ENCODE peak calls at places on chromosomes 4 and X, in eight cellular contexts. One of them, this sample, is unnamed.

GRCh38 chrX:149493567-149494562 is 11.2 kb downstream of the IDS start:
- DNase-seq in A549: peak; percentile 23
- DNase-seq in left ventricle myocardium inferior: peak; percentile 37
- DNase-seq in pancreas: no peak
- DNase-seq in thoracic aorta: no peak
- DNase-seq in adipocyte: no peak
- DNase-seq in fibroblast of lung: no peak
- DNase-seq in right cardiac atrium: peak; percentile 28
- DNase-seq in this sample: no peak

GRCh38 chrX:1593286-1594271 is 2.2 kb downstream of the AKAP17A start:
- DNase-seq in A549: no peak
- DNase-seq in adipocyte: peak; percentile 13
- DNase-seq in left ventricle myocardium inferior: no peak
- DNase-seq in thoracic aorta: no peak
- DNase-seq in pancreas: peak; percentile 56
- DNase-seq in fibroblast of lung: no peak
- DNase-seq in right cardiac atrium: no peak
- DNase-seq in this sample: no peak

GRCh38 chr4:183407635-183408463 is 36.6 kb upstream of the CDKN2AIP start:
- DNase-seq in right cardiac atrium: no peak
- DNase-seq in A549: no peak
- DNase-seq in thoracic aorta: no peak
- DNase-seq in pancreas: no peak
- DNase-seq in fibroblast of lung: no peak
- DNase-seq in adipocyte: no peak
- DNase-seq in left ventricle myocardium inferior: no peak
- DNase-seq in this sample: no peak

GRCh38 chrX:16239211-16239610 is 71.9 kb downstream of the MAGEB17 start:
- DNase-seq in left ventricle myocardium inferior: no peak
- DNase-seq in thoracic aorta: no peak
- DNase-seq in fibroblast of lung: peak; percentile 61
- DNase-seq in A549: peak; percentile 29
- DNase-seq in pancreas: no peak
- DNase-seq in adipocyte: peak; percentile 31
- DNase-seq in right cardiac atrium: no peak
- DNase-seq in this sample: peak; percentile 52

GRCh38 chr4:47717173-47717572 is 120.7 kb downstream of the CORIN start:
- DNase-seq in A549: no peak
- DNase-seq in pancreas: no peak
- DNase-seq in left ventricle myocardium inferior: no peak
- DNase-seq in right cardiac atrium: no peak
- DNase-seq in adipocyte: no peak
- DNase-seq in fibroblast of lung: no peak
- DNase-seq in thoracic aorta: no peak
- DNase-seq in this sample: no peak

GRCh38 chr4:146175541-146176453 is at the start of gene LSM6:
- DNase-seq in A549: peak; percentile 81
- DNase-seq in fibroblast of lung: peak; percentile 90
- DNase-seq in left ventricle myocardium inferior: peak; percentile 91
- DNase-seq in adipocyte: peak; percentile 94
- DNase-seq in right cardiac atrium: peak; percentile 89
- DNase-seq in pancreas: peak; percentile 93
- DNase-seq in thoracic aorta: peak; percentile 20
- DNase-seq in this sample: peak; percentile 84

GRCh38 chrX:68396953-68397352 is 36.3 kb downstream of the OPHN1 start:
- DNase-seq in right cardiac atrium: peak; percentile 16
- DNase-seq in thoracic aorta: no peak
- DNase-seq in A549: no peak
- DNase-seq in left ventricle myocardium inferior: peak; percentile 17
- DNase-seq in adipocyte: peak; percentile 42
- DNase-seq in fibroblast of lung: peak; percentile 48
- DNase-seq in pancreas: no peak
- DNase-seq in this sample: no peak

GRCh38 chr4:78749972-78750727 is 26.0 kb upstream of the BMP2K start:
- DNase-seq in A549: no peak
- DNase-seq in fibroblast of lung: no peak
- DNase-seq in adipocyte: peak; percentile 4
- DNase-seq in right cardiac atrium: no peak
- DNase-seq in left ventricle myocardium inferior: no peak
- DNase-seq in pancreas: no peak
- DNase-seq in thoracic aorta: no peak
- DNase-seq in this sample: no peak

GRCh38 chrX:88886908-88887307 is 139.9 kb downstream of the CPXCR1 start:
- DNase-seq in thoracic aorta: no peak
- DNase-seq in A549: peak; percentile 38
- DNase-seq in left ventricle myocardium inferior: no peak
- DNase-seq in pancreas: no peak
- DNase-seq in right cardiac atrium: no peak
- DNase-seq in adipocyte: no peak
- DNase-seq in fibroblast of lung: no peak
- DNase-seq in this sample: no peak

GRCh38 chrX:66110112-66110511 is 53.9 kb upstream of the HEPH start:
- DNase-seq in A549: peak; percentile 9
- DNase-seq in right cardiac atrium: no peak
- DNase-seq in fibroblast of lung: peak; percentile 4
- DNase-seq in pancreas: no peak
- DNase-seq in adipocyte: peak; percentile 22
- DNase-seq in left ventricle myocardium inferior: no peak
- DNase-seq in thoracic aorta: no peak
- DNase-seq in this sample: no peak

DNA sequence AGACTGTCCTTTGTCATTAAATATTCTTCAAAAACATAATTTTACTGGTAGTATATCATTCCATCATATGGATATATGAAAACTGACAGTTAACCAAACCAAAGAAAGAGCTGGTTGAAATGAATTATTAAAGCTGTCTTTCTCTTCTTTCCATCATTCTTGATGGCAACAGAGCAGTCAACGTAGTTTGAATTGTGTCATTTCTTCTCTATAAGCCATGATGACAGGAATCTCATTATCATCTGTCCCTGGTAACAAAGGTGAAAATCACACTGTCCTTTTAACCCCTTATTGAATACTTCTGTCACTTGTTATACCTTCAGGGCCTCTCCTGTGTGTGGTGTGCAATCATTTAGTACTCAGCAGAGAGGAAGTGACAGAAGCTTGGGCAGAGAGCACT is 197.0 kb upstream of the SLITRK2 start:
- DNase-seq in left ventricle myocardium inferior: no peak
- DNase-seq in fibroblast of lung: no peak
- DNase-seq in right cardiac atrium: no peak
- DNase-seq in pancreas: no peak
- DNase-seq in A549: no peak
- DNase-seq in adipocyte: no peak
- DNase-seq in thoracic aorta: no peak
- DNase-seq in this sample: no peak
- H3K9me3 ChIP-seq in left ventricle myocardium inferior: no peaks in the 10 kb centered on the region
- H3K9me3 ChIP-seq in fibroblast of lung: no peaks in the 10 kb centered on the region
- H3K9me3 ChIP-seq in right cardiac atrium: no peaks in the 10 kb centered on the region
- H3K9me3 ChIP-seq in pancreas: no peaks in the 10 kb centered on the region
- H3K9me3 ChIP-seq in A549: no peaks in the 10 kb centered on the region
- H3K9me3 ChIP-seq in adipocyte: no peaks in the 10 kb centered on the region
- H3K9me3 ChIP-seq in thoracic aorta: no peaks in the 10 kb centered on the region
- H3K9me3 ChIP-seq in this sample: no peaks in the 10 kb centered on the region

GRCh38 chr4:87118826-87119225 is 101.6 kb downstream of the KLHL8 start:
- DNase-seq in adipocyte: peak; percentile 17
- DNase-seq in pancreas: no peak
- DNase-seq in thoracic aorta: no peak
- DNase-seq in fibroblast of lung: peak; percentile 87
- DNase-seq in A549: peak; percentile 21
- DNase-seq in left ventricle myocardium inferior: no peak
- DNase-seq in right cardiac atrium: no peak
- DNase-seq in this sample: peak; percentile 49
- H3K4me3 ChIP-seq in adipocyte: no peak overlapping the region
- H3K4me3 ChIP-seq in pancreas: no peak overlapping the region
- H3K4me3 ChIP-seq in thoracic aorta: no peak overlapping the region
- H3K4me3 ChIP-seq in fibroblast of lung: no peak overlapping the region
- H3K4me3 ChIP-seq in A549: no peak overlapping the region
- H3K4me3 ChIP-seq in left ventricle myocardium inferior: no peak overlapping the region
- H3K4me3 ChIP-seq in right cardiac atrium: no peak overlapping the region
- H3K4me3 ChIP-seq in this sample: no peak overlapping the region

DNA sequence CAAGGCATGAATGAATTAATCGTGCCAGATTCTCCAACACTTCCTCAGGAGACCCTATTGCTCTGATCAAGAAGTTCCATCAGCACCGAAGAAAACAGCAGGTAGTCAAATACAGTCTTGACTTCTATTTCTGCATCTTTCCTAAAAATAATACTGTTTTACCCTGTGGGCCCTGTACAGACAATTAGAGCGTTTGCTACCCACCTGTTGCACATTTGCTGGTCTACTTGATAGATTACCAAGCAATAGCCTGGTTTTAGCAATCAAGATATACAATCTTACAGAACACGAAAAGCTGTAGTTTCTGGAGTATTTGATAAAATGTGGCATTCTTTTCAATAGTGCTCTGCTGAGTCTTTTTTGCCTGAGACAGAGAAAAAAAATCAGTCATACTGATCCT is 12.3 kb downstream of the GPR174 start:
- DNase-seq in left ventricle myocardium inferior: no peak
- DNase-seq in fibroblast of lung: no peak
- DNase-seq in pancreas: no peak
- DNase-seq in thoracic aorta: no peak
- DNase-seq in right cardiac atrium: no peak
- DNase-seq in adipocyte: no peak
- DNase-seq in A549: no peak
- DNase-seq in this sample: no peak
- H3K9me3 ChIP-seq in left ventricle myocardium inferior: no peaks in the 10 kb centered on the region
- H3K9me3 ChIP-seq in fibroblast of lung: no peaks in the 10 kb centered on the region
- H3K9me3 ChIP-seq in pancreas: no peaks in the 10 kb centered on the region
- H3K9me3 ChIP-seq in thoracic aorta: no peaks in the 10 kb centered on the region
- H3K9me3 ChIP-seq in right cardiac atrium: no peaks in the 10 kb centered on the region
- H3K9me3 ChIP-seq in adipocyte: no peaks in the 10 kb centered on the region
- H3K9me3 ChIP-seq in A549: no peaks in the 10 kb centered on the region
- H3K9me3 ChIP-seq in this sample: no peaks in the 10 kb centered on the region

DNA sequence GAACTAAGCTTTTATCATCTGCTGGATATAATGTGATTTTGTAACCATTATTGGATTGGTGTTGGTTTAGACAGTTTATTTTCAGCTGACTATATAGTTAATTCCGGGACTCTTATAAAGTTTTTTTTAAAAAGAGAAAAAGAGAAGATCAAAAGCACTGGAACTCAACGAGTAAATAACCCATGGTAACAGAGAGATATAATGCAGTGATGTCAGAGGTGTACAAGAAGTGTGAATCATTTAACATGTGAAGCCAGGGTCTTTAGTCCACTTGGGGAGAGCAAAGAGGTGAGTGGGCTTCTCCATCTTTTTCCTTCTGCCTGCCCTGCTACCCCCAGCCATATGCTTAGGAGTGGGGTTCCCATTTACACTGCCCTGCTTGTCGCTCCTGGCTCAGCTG is 3.2 kb downstream of the TMEM165 start:
- DNase-seq in adipocyte: peak; percentile 22
- DNase-seq in right cardiac atrium: no peak
- DNase-seq in pancreas: no peak
- DNase-seq in A549: no peak
- DNase-seq in left ventricle myocardium inferior: no peak
- DNase-seq in thoracic aorta: no peak
- DNase-seq in fibroblast of lung: no peak
- DNase-seq in this sample: no peak
- H3K4me3 ChIP-seq in adipocyte: peak overlapping the region; percentile 93
- H3K4me3 ChIP-seq in right cardiac atrium: peak overlapping the region; percentile 34
- H3K4me3 ChIP-seq in pancreas: peak overlapping the region; percentile 1
- H3K4me3 ChIP-seq in A549: peak overlapping the region; percentile 99
- H3K4me3 ChIP-seq in left ventricle myocardium inferior: peak overlapping the region; percentile 89
- H3K4me3 ChIP-seq in thoracic aorta: peak overlapping the region; percentile 99
- H3K4me3 ChIP-seq in fibroblast of lung: peak overlapping the region; percentile 84
- H3K4me3 ChIP-seq in this sample: peak overlapping the region; percentile 82

GRCh38 chr4:119797238-119797894 is 168.8 kb upstream of the PDE5A start:
- DNase-seq in pancreas: no peak
- DNase-seq in right cardiac atrium: no peak
- DNase-seq in thoracic aorta: no peak
- DNase-seq in fibroblast of lung: no peak
- DNase-seq in A549: no peak
- DNase-seq in left ventricle myocardium inferior: no peak
- DNase-seq in adipocyte: no peak
- DNase-seq in this sample: no peak

GRCh38 chr4:119795986-119796578 is 167.5 kb upstream of the PDE5A start:
- DNase-seq in thoracic aorta: no peak
- DNase-seq in A549: no peak
- DNase-seq in pancreas: no peak
- DNase-seq in right cardiac atrium: no peak
- DNase-seq in adipocyte: peak; percentile 21
- DNase-seq in left ventricle myocardium inferior: no peak
- DNase-seq in fibroblast of lung: no peak
- DNase-seq in this sample: no peak

GRCh38 chr4:119794681-119795080 is 166.1 kb upstream of the PDE5A start:
- DNase-seq in thoracic aorta: no peak
- DNase-seq in pancreas: no peak
- DNase-seq in A549: peak; percentile 7
- DNase-seq in fibroblast of lung: no peak
- DNase-seq in left ventricle myocardium inferior: no peak
- DNase-seq in adipocyte: no peak
- DNase-seq in right cardiac atrium: no peak
- DNase-seq in this sample: no peak
- H3K9me3 ChIP-seq in thoracic aorta: no peaks in the 10 kb centered on the region
- H3K9me3 ChIP-seq in pancreas: no peaks in the 10 kb centered on the region
- H3K9me3 ChIP-seq in A549: no peaks in the 10 kb centered on the region
- H3K9me3 ChIP-seq in fibroblast of lung: no peaks in the 10 kb centered on the region
- H3K9me3 ChIP-seq in left ventricle myocardium inferior: no peaks in the 10 kb centered on the region
- H3K9me3 ChIP-seq in adipocyte: no peaks in the 10 kb centered on the region
- H3K9me3 ChIP-seq in right cardiac atrium: no peaks in the 10 kb centered on the region
- H3K9me3 ChIP-seq in this sample: no peaks in the 10 kb centered on the region

GRCh38 chrX:39910651-39911050 is 187.1 kb downstream of the BCOR start:
- DNase-seq in adipocyte: no peak
- DNase-seq in right cardiac atrium: no peak
- DNase-seq in A549: no peak
- DNase-seq in pancreas: no peak
- DNase-seq in left ventricle myocardium inferior: no peak
- DNase-seq in fibroblast of lung: no peak
- DNase-seq in thoracic aorta: no peak
- DNase-seq in this sample: no peak

GRCh38 chrX:39915596-39915995 is 182.2 kb downstream of the BCOR start:
- DNase-seq in right cardiac atrium: no peak
- DNase-seq in pancreas: no peak
- DNase-seq in thoracic aorta: no peak
- DNase-seq in adipocyte: no peak
- DNase-seq in left ventricle myocardium inferior: no peak
- DNase-seq in fibroblast of lung: no peak
- DNase-seq in A549: no peak
- DNase-seq in this sample: no peak

GRCh38 chrX:39911278-39911897 is 186.4 kb downstream of the BCOR start:
- DNase-seq in thoracic aorta: no peak
- DNase-seq in pancreas: no peak
- DNase-seq in A549: no peak
- DNase-seq in right cardiac atrium: no peak
- DNase-seq in adipocyte: no peak
- DNase-seq in left ventricle myocardium inferior: no peak
- DNase-seq in fibroblast of lung: no peak
- DNase-seq in this sample: no peak

GRCh38 chrX:39912126-39912525 is 185.6 kb downstream of the BCOR start:
- DNase-seq in thoracic aorta: no peak
- DNase-seq in left ventricle myocardium inferior: no peak
- DNase-seq in fibroblast of lung: no peak
- DNase-seq in pancreas: no peak
- DNase-seq in A549: no peak
- DNase-seq in adipocyte: no peak
- DNase-seq in right cardiac atrium: no peak
- DNase-seq in this sample: no peak

DNA sequence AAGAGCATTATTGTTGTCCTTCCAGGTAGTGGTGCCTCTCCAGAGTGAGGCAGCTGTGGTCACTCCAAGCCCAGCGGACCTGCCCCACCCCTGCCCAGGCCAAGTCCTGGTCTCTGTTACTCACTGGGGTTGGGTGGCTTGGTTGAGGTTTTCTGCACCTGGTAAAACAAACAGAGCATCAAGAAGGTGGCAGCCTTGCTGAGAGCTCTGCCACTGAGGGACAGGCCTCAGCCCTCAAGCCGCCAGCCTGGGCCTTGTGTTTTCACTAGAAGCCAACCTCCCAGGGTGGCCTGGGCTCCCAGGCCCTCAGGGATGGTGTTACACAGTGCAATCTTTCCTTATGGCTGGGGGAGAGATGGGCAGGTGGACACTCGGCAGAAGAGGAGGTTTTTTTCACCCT is 182.7 kb downstream of the BCOR start:
- DNase-seq in pancreas: peak; percentile 24
- DNase-seq in right cardiac atrium: no peak
- DNase-seq in left ventricle myocardium inferior: no peak
- DNase-seq in A549: no peak
- DNase-seq in fibroblast of lung: no peak
- DNase-seq in thoracic aorta: no peak
- DNase-seq in adipocyte: no peak
- DNase-seq in this sample: no peak
- H3K4me3 ChIP-seq in pancreas: no peak overlapping the region
- H3K4me3 ChIP-seq in right cardiac atrium: no peak overlapping the region
- H3K4me3 ChIP-seq in left ventricle myocardium inferior: no peak overlapping the region
- H3K4me3 ChIP-seq in A549: no peak overlapping the region
- H3K4me3 ChIP-seq in fibroblast of lung: no peak overlapping the region
- H3K4me3 ChIP-seq in thoracic aorta: no peak overlapping the region
- H3K4me3 ChIP-seq in adipocyte: no peak overlapping the region
- H3K4me3 ChIP-seq in this sample: no peak overlapping the region

This sample was measured in MG63.